ENCODE peak calls at places on chromosomes 2 and 18, in ten cellular contexts. One of them, this sample, is unnamed.

GRCh38 chr2:235532307-235532706 is 38.5 kb downstream of the AGAP1 start:
- DNase-seq in RWPE2: no peak
- DNase-seq in fibroblast of pulmonary artery: no peak
- DNase-seq in endothelial cell: no peak
- DNase-seq in stomach: no peak
- DNase-seq in HL-60: no peak
- DNase-seq in epithelial cell of esophagus: no peak
- DNase-seq in OCI-LY7: no peak
- DNase-seq in mesothelial cell of epicardium: no peak
- DNase-seq in right atrium auricular region: no peak
- DNase-seq in this sample: no peak

GRCh38 chr2:163692611-163693482 is 43.0 kb downstream of the FIGN start:
- DNase-seq in RWPE2: no peak
- DNase-seq in fibroblast of pulmonary artery: no peak
- DNase-seq in endothelial cell: no peak
- DNase-seq in stomach: no peak
- DNase-seq in HL-60: no peak
- DNase-seq in epithelial cell of esophagus: no peak
- DNase-seq in OCI-LY7: no peak
- DNase-seq in mesothelial cell of epicardium: no peak
- DNase-seq in right atrium auricular region: no peak
- DNase-seq in this sample: no peak

GRCh38 chr18:75183973-75184372 is 25.0 kb downstream of the PTGR3 start:
- DNase-seq in RWPE2: no peak
- DNase-seq in fibroblast of pulmonary artery: no peak
- DNase-seq in endothelial cell: no peak
- DNase-seq in stomach: no peak
- DNase-seq in HL-60: no peak
- DNase-seq in epithelial cell of esophagus: no peak
- DNase-seq in OCI-LY7: no peak
- DNase-seq in mesothelial cell of epicardium: no peak
- DNase-seq in right atrium auricular region: peak
- DNase-seq in this sample: no peak

GRCh38 chr2:20181761-20182160 is 43.2 kb downstream of the SDC1 start:
- DNase-seq in RWPE2: peak
- DNase-seq in fibroblast of pulmonary artery: no peak
- DNase-seq in endothelial cell: no peak
- DNase-seq in stomach: no peak
- DNase-seq in HL-60: no peak
- DNase-seq in epithelial cell of esophagus: no peak
- DNase-seq in OCI-LY7: no peak
- DNase-seq in mesothelial cell of epicardium: no peak
- DNase-seq in right atrium auricular region: no peak
- DNase-seq in this sample: no peak

GRCh38 chr2:132448331-132448730 is 31.7 kb downstream of the GPR39 start:
- DNase-seq in RWPE2: no peak
- DNase-seq in fibroblast of pulmonary artery: peak
- DNase-seq in endothelial cell: no peak
- DNase-seq in stomach: no peak
- DNase-seq in HL-60: no peak
- DNase-seq in epithelial cell of esophagus: no peak
- DNase-seq in OCI-LY7: no peak
- DNase-seq in mesothelial cell of epicardium: no peak
- DNase-seq in right atrium auricular region: no peak
- DNase-seq in this sample: no peak

GRCh38 chr18:7646174-7646886 is 79.2 kb downstream of the PTPRM start:
- DNase-seq in RWPE2: no peak
- DNase-seq in fibroblast of pulmonary artery: no peak
- DNase-seq in endothelial cell: no peak
- DNase-seq in stomach: no peak
- DNase-seq in HL-60: no peak
- DNase-seq in epithelial cell of esophagus: no peak
- DNase-seq in OCI-LY7: no peak
- DNase-seq in mesothelial cell of epicardium: no peak
- DNase-seq in right atrium auricular region: no peak
- DNase-seq in this sample: no peak

GRCh38 chr18:36035253-36035652 is 32.1 kb downstream of the RPRD1A start:
- DNase-seq in RWPE2: no peak
- DNase-seq in fibroblast of pulmonary artery: no peak
- DNase-seq in endothelial cell: no peak
- DNase-seq in stomach: no peak
- DNase-seq in HL-60: no peak
- DNase-seq in epithelial cell of esophagus: no peak
- DNase-seq in OCI-LY7: no peak
- DNase-seq in mesothelial cell of epicardium: no peak
- DNase-seq in right atrium auricular region: no peak
- DNase-seq in this sample: no peak

GRCh38 chr2:8644605-8645175 is 37.2 kb upstream of the ID2 start:
- DNase-seq in RWPE2: no peak
- DNase-seq in fibroblast of pulmonary artery: peak
- DNase-seq in endothelial cell: no peak
- DNase-seq in stomach: no peak
- DNase-seq in HL-60: peak
- DNase-seq in epithelial cell of esophagus: no peak
- DNase-seq in OCI-LY7: no peak
- DNase-seq in mesothelial cell of epicardium: no peak
- DNase-seq in right atrium auricular region: no peak
- DNase-seq in this sample: no peak

GRCh38 chr2:162123806-162124758 is 28.0 kb downstream of the GCG start:
- DNase-seq in RWPE2: no peak
- DNase-seq in fibroblast of pulmonary artery: peak
- DNase-seq in endothelial cell: no peak
- DNase-seq in stomach: no peak
- DNase-seq in HL-60: no peak
- DNase-seq in epithelial cell of esophagus: peak
- DNase-seq in OCI-LY7: peak
- DNase-seq in mesothelial cell of epicardium: no peak
- DNase-seq in right atrium auricular region: no peak
- DNase-seq in this sample: no peak

GRCh38 chr2:119022678-119023077 is 80.7 kb downstream of the MARCO start:
- DNase-seq in RWPE2: no peak
- DNase-seq in fibroblast of pulmonary artery: no peak
- DNase-seq in endothelial cell: no peak
- DNase-seq in stomach: no peak
- DNase-seq in HL-60: no peak
- DNase-seq in epithelial cell of esophagus: no peak
- DNase-seq in OCI-LY7: no peak
- DNase-seq in mesothelial cell of epicardium: no peak
- DNase-seq in right atrium auricular region: no peak
- DNase-seq in this sample: no peak

GRCh38 chr2:181777654-181778053 is 97.3 kb upstream of the NEUROD1 start:
- DNase-seq in RWPE2: no peak
- DNase-seq in fibroblast of pulmonary artery: no peak
- DNase-seq in endothelial cell: no peak
- DNase-seq in stomach: no peak
- DNase-seq in HL-60: no peak
- DNase-seq in epithelial cell of esophagus: peak
- DNase-seq in OCI-LY7: no peak
- DNase-seq in mesothelial cell of epicardium: no peak
- DNase-seq in right atrium auricular region: no peak
- DNase-seq in this sample: no peak

GRCh38 chr2:119304852-119305251 is 61.8 kb downstream of the C2orf76 start:
- DNase-seq in RWPE2: no peak
- DNase-seq in fibroblast of pulmonary artery: no peak
- DNase-seq in endothelial cell: no peak
- DNase-seq in stomach: no peak
- DNase-seq in HL-60: no peak
- DNase-seq in epithelial cell of esophagus: no peak
- DNase-seq in OCI-LY7: peak
- DNase-seq in mesothelial cell of epicardium: no peak
- DNase-seq in right atrium auricular region: no peak
- DNase-seq in this sample: no peak

GRCh38 chr2:63058742-63059433 is 8.3 kb downstream of the OTX1 start:
- DNase-seq in RWPE2: no peak
- DNase-seq in fibroblast of pulmonary artery: no peak
- DNase-seq in endothelial cell: peak
- DNase-seq in stomach: no peak
- DNase-seq in HL-60: no peak
- DNase-seq in epithelial cell of esophagus: no peak
- DNase-seq in OCI-LY7: no peak
- DNase-seq in mesothelial cell of epicardium: peak
- DNase-seq in right atrium auricular region: no peak
- DNase-seq in this sample: no peak

GRCh38 chr2:27622921-27623384 is 5.9 kb downstream of the CCDC121 start:
- DNase-seq in RWPE2: no peak
- DNase-seq in fibroblast of pulmonary artery: peak
- DNase-seq in endothelial cell: no peak
- DNase-seq in stomach: no peak
- DNase-seq in HL-60: no peak
- DNase-seq in epithelial cell of esophagus: peak
- DNase-seq in OCI-LY7: no peak
- DNase-seq in mesothelial cell of epicardium: no peak
- DNase-seq in right atrium auricular region: no peak
- DNase-seq in this sample: no peak

GRCh38 chr2:28681216-28681981 is 70.2 kb upstream of the PPP1CB start:
- DNase-seq in RWPE2: no peak
- DNase-seq in fibroblast of pulmonary artery: peak
- DNase-seq in endothelial cell: no peak
- DNase-seq in stomach: no peak
- DNase-seq in HL-60: no peak
- DNase-seq in epithelial cell of esophagus: peak
- DNase-seq in OCI-LY7: peak
- DNase-seq in mesothelial cell of epicardium: no peak
- DNase-seq in right atrium auricular region: no peak
- DNase-seq in this sample: no peak

GRCh38 chr18:56168049-56168781 is 470.2 kb downstream of the TXNL1 start:
- DNase-seq in RWPE2: no peak
- DNase-seq in fibroblast of pulmonary artery: peak
- DNase-seq in endothelial cell: no peak
- DNase-seq in stomach: no peak
- DNase-seq in HL-60: no peak
- DNase-seq in epithelial cell of esophagus: peak
- DNase-seq in OCI-LY7: no peak
- DNase-seq in mesothelial cell of epicardium: no peak
- DNase-seq in right atrium auricular region: no peak
- DNase-seq in this sample: no peak

GRCh38 chr18:70333757-70334156 is 44.9 kb downstream of the SOCS6 start:
- DNase-seq in RWPE2: peak
- DNase-seq in fibroblast of pulmonary artery: peak
- DNase-seq in endothelial cell: no peak
- DNase-seq in stomach: no peak
- DNase-seq in HL-60: no peak
- DNase-seq in epithelial cell of esophagus: peak
- DNase-seq in OCI-LY7: no peak
- DNase-seq in mesothelial cell of epicardium: no peak
- DNase-seq in right atrium auricular region: no peak
- DNase-seq in this sample: no peak

GRCh38 chr18:70334728-70335329 is 46.0 kb downstream of the SOCS6 start:
- DNase-seq in RWPE2: no peak
- DNase-seq in fibroblast of pulmonary artery: peak
- DNase-seq in endothelial cell: no peak
- DNase-seq in stomach: no peak
- DNase-seq in HL-60: no peak
- DNase-seq in epithelial cell of esophagus: peak
- DNase-seq in OCI-LY7: no peak
- DNase-seq in mesothelial cell of epicardium: no peak
- DNase-seq in right atrium auricular region: no peak
- DNase-seq in this sample: no peak

GRCh38 chr18:70332694-70333093 is 43.8 kb downstream of the SOCS6 start:
- DNase-seq in RWPE2: no peak
- DNase-seq in fibroblast of pulmonary artery: peak
- DNase-seq in endothelial cell: no peak
- DNase-seq in stomach: no peak
- DNase-seq in HL-60: no peak
- DNase-seq in epithelial cell of esophagus: peak
- DNase-seq in OCI-LY7: no peak
- DNase-seq in mesothelial cell of epicardium: no peak
- DNase-seq in right atrium auricular region: no peak
- DNase-seq in this sample: no peak

GRCh38 chr18:70334264-70334663 is 45.4 kb downstream of the SOCS6 start:
- DNase-seq in RWPE2: no peak
- DNase-seq in fibroblast of pulmonary artery: no peak
- DNase-seq in endothelial cell: no peak
- DNase-seq in stomach: no peak
- DNase-seq in HL-60: no peak
- DNase-seq in epithelial cell of esophagus: no peak
- DNase-seq in OCI-LY7: no peak
- DNase-seq in mesothelial cell of epicardium: no peak
- DNase-seq in right atrium auricular region: no peak
- DNase-seq in this sample: no peak

GRCh38 chr18:70333316-70333715 is 44.5 kb downstream of the SOCS6 start:
- DNase-seq in RWPE2: no peak
- DNase-seq in fibroblast of pulmonary artery: no peak
- DNase-seq in endothelial cell: no peak
- DNase-seq in stomach: no peak
- DNase-seq in HL-60: no peak
- DNase-seq in epithelial cell of esophagus: no peak
- DNase-seq in OCI-LY7: no peak
- DNase-seq in mesothelial cell of epicardium: no peak
- DNase-seq in right atrium auricular region: no peak
- DNase-seq in this sample: no peak
- TF ChIP-seq CTCF in RWPE2: no peak
- TF ChIP-seq CTCF in fibroblast of pulmonary artery: no peak
- TF ChIP-seq CTCF in endothelial cell: no peak
- TF ChIP-seq CTCF in stomach: no peak
- TF ChIP-seq CTCF in HL-60: no peak
- TF ChIP-seq CTCF in epithelial cell of esophagus: no peak
- TF ChIP-seq CTCF in OCI-LY7: no peak
- TF ChIP-seq CTCF in mesothelial cell of epicardium: no peak
- TF ChIP-seq CTCF in right atrium auricular region: no peak
- TF ChIP-seq CTCF in this sample: no peak

GRCh38 chr18:1062592-1062991 is 157.9 kb downstream of the ADCYAP1 start:
- DNase-seq in RWPE2: no peak
- DNase-seq in fibroblast of pulmonary artery: peak
- DNase-seq in endothelial cell: peak
- DNase-seq in stomach: no peak
- DNase-seq in HL-60: no peak
- DNase-seq in epithelial cell of esophagus: no peak
- DNase-seq in OCI-LY7: no peak
- DNase-seq in mesothelial cell of epicardium: no peak
- DNase-seq in right atrium auricular region: no peak
- DNase-seq in this sample: no peak
- TF ChIP-seq CTCF in RWPE2: no peak
- TF ChIP-seq CTCF in fibroblast of pulmonary artery: peak
- TF ChIP-seq CTCF in endothelial cell: no peak
- TF ChIP-seq CTCF in stomach: no peak
- TF ChIP-seq CTCF in HL-60: no peak
- TF ChIP-seq CTCF in epithelial cell of esophagus: no peak
- TF ChIP-seq CTCF in OCI-LY7: no peak
- TF ChIP-seq CTCF in mesothelial cell of epicardium: no peak
- TF ChIP-seq CTCF in right atrium auricular region: no peak
- TF ChIP-seq CTCF in this sample: no peak

GRCh38 chr2:143685439-143686078 is 556.3 kb downstream of the ARHGAP15 start:
- DNase-seq in RWPE2: no peak
- DNase-seq in fibroblast of pulmonary artery: no peak
- DNase-seq in endothelial cell: no peak
- DNase-seq in stomach: no peak
- DNase-seq in HL-60: no peak
- DNase-seq in epithelial cell of esophagus: no peak
- DNase-seq in OCI-LY7: no peak
- DNase-seq in mesothelial cell of epicardium: no peak
- DNase-seq in right atrium auricular region: no peak
- DNase-seq in this sample: no peak
- TF ChIP-seq CTCF in RWPE2: no peak
- TF ChIP-seq CTCF in fibroblast of pulmonary artery: no peak
- TF ChIP-seq CTCF in endothelial cell: no peak
- TF ChIP-seq CTCF in stomach: no peak
- TF ChIP-seq CTCF in HL-60: no peak
- TF ChIP-seq CTCF in epithelial cell of esophagus: no peak
- TF ChIP-seq CTCF in OCI-LY7: no peak
- TF ChIP-seq CTCF in mesothelial cell of epicardium: no peak
- TF ChIP-seq CTCF in right atrium auricular region: no peak
- TF ChIP-seq CTCF in this sample: no peak

GRCh38 chr18:68676913-68677312 is 38.0 kb downstream of the TMX3 start:
- DNase-seq in RWPE2: no peak
- DNase-seq in fibroblast of pulmonary artery: peak
- DNase-seq in endothelial cell: no peak
- DNase-seq in stomach: no peak
- DNase-seq in HL-60: no peak
- DNase-seq in epithelial cell of esophagus: no peak
- DNase-seq in OCI-LY7: no peak
- DNase-seq in mesothelial cell of epicardium: no peak
- DNase-seq in right atrium auricular region: no peak
- DNase-seq in this sample: no peak
- TF ChIP-seq CTCF in RWPE2: no peak
- TF ChIP-seq CTCF in fibroblast of pulmonary artery: no peak
- TF ChIP-seq CTCF in endothelial cell: no peak
- TF ChIP-seq CTCF in stomach: no peak
- TF ChIP-seq CTCF in HL-60: no peak
- TF ChIP-seq CTCF in epithelial cell of esophagus: peak
- TF ChIP-seq CTCF in OCI-LY7: no peak
- TF ChIP-seq CTCF in mesothelial cell of epicardium: no peak
- TF ChIP-seq CTCF in right atrium auricular region: no peak
- TF ChIP-seq CTCF in this sample: peak